ENCODE peak calls at places on chromosome 20, in five cellular contexts. H is EL; G is endodermal cell; B is B cell; F is NK-92 treated with Interleukin-12 subunit alpha and Interleukin-12 subunit beta, amount 100 ng/mL, for 24 hours. E is an unnamed sample.

GRCh38 chr20:35773154-35773751 is 1.4 kb downstream of the PHF20 start:
- DNase-seq in H (peak; percentile 26), G (peak; percentile 58), B (peak; percentile 70), F (peak; percentile 9), E (no peak)

GRCh38 chr20:51760905-51761544 is 7.2 kb downstream of the ATP9A start:
- DNase-seq in H (peak; percentile 41), G (peak; percentile 58), B (no peak), F (no peak), E (peak; percentile 16)

GRCh38 chr20:58976095-58976730 is 4.8 kb upstream of the NELFCD start:
- DNase-seq in H (no peak), G (no peak), B (no peak), F (no peak), E (no peak)

GRCh38 chr20:12177657-12178293 is 260.1 kb downstream of the BTBD3 start:
- DNase-seq in H (no peak), G (no peak), B (no peak), F (no peak), E (no peak)

GRCh38 chr20:50121858-50122271 is 8.9 kb upstream of the UBE2V1 start:
- DNase-seq in H (peak; percentile 58), G (peak; percentile 79), B (no peak), F (no peak), E (peak; percentile 26)

GRCh38 chr20:47875302-47876025 is 90.2 kb upstream of the SULF2 start:
- DNase-seq in H (peak; percentile 56), G (no peak), B (no peak), F (no peak), E (no peak)

GRCh38 chr20:37337208-37337955 is 8.6 kb upstream of the SRC start:
- DNase-seq in H (no peak), G (peak; percentile 52), B (no peak), F (no peak), E (no peak)

GRCh38 chr20:8657664-8658063 is 411.2 kb upstream of the PLCB4 start:
- DNase-seq in H (no peak), G (no peak), B (no peak), F (no peak), E (no peak)

GRCh38 chr20:31839782-31840487 is 5.5 kb downstream of the FOXS1 start:
- DNase-seq in H (peak; percentile 47), G (no peak), B (no peak), F (no peak), E (no peak)

GRCh38 chr20:7038029-7038428 is 270.5 kb downstream of the BMP2 start:
- DNase-seq in H (no peak), G (no peak), B (no peak), F (no peak), E (no peak)

GRCh38 chr20:25539742-25540201 is 45.6 kb downstream of the NINL start:
- DNase-seq in H (no peak), G (no peak), B (no peak), F (no peak), E (no peak)

GRCh38 chr20:25286917-25287316 is 39.0 kb downstream of the PYGB start:
- DNase-seq in H (no peak), G (no peak), B (no peak), F (no peak), E (no peak)

GRCh38 chr20:62702886-62703852 is 5.5 kb upstream of the NTSR1 start:
- DNase-seq in H (peak; percentile 95), G (no peak), B (no peak), F (no peak), E (peak; percentile 61)

GRCh38 chr20:12936020-12936419 is 72.8 kb upstream of the SPTLC3 start:
- DNase-seq in H (no peak), G (peak; percentile 61), B (no peak), F (no peak), E (no peak)

GRCh38 chr20:59084041-59084841 is 41.7 kb upstream of the PRELID3B start:
- DNase-seq in H (no peak), G (no peak), B (no peak), F (no peak), E (no peak)

GRCh38 chr20:36856691-36857635 is 19.0 kb upstream of the TLDC2 start:
- DNase-seq in H (peak; percentile 62), G (peak; percentile 33), B (no peak), F (no peak), E (no peak)

GRCh38 chr20:46544576-46544975 is 5.9 kb downstream of the OCSTAMP start:
- DNase-seq in H (no peak), G (no peak), B (no peak), F (no peak), E (no peak)

GRCh38 chr20:50194831-50195523 is 4.3 kb downstream of the CEBPB start:
- DNase-seq in H (no peak), G (peak; percentile 75), B (no peak), F (peak; percentile 45), E (no peak)

GRCh38 chr20:43247361-43247760 is 57.7 kb upstream of the PTPRT start:
- DNase-seq in H (no peak), G (no peak), B (no peak), F (no peak), E (no peak)

GRCh38 chr20:13006825-13007224 is 1.9 kb upstream of the SPTLC3 start:
- DNase-seq in H (peak; percentile 72), G (no peak), B (no peak), F (no peak), E (no peak)

GRCh38 chr20:3040086-3040485 is 3.3 kb upstream of the GNRH2 start:
- DNase-seq in H (no peak), G (no peak), B (no peak), F (no peak), E (no peak)

GRCh38 chr20:40540163-40540562 is 148.9 kb downstream of the MAFB start:
- DNase-seq in H (no peak), G (no peak), B (no peak), F (no peak), E (no peak)

GRCh38 chr20:44489931-44490330 is 14.3 kb downstream of the TTPAL start:
- DNase-seq in H (no peak), G (no peak), B (no peak), F (no peak), E (no peak)

GRCh38 chr20:63114693-63115069 is 101.2 kb downstream of the YTHDF1 start:
- DNase-seq in H (no peak), G (no peak), B (no peak), F (no peak), E (no peak)

GRCh38 chr20:35564905-35565304 is 23.0 kb downstream of the ERGIC3 start:
- DNase-seq in H (no peak), G (no peak), B (no peak), F (no peak), E (no peak)

GRCh38 chr20:297925-298754 is 770 bp downstream of the ZCCHC3 start:
- DNase-seq in H (peak; percentile 78), G (peak; percentile 73), B (peak; percentile 58), F (peak; percentile 61), E (no peak)

GRCh38 chr20:12179692-12180091 is 262.0 kb downstream of the BTBD3 start:
- DNase-seq in H (no peak), G (no peak), B (no peak), F (no peak), E (no peak)